ENCODE peak calls at places on chromosomes 12 and 14, in six cellular contexts. J, N, P, F, Q and Z are unnamed samples.

GRCh38 chr14:83826838-83827237 is 1703.1 kb upstream of the FLRT2 start:
- DNase-seq in J (no peak), N (no peak), P (no peak), F (no peak), Q (no peak), Z (no peak)

GRCh38 chr12:59317598-59317997 is 278.2 kb upstream of the SLC16A7 start:
- DNase-seq in J (no peak), N (no peak), P (no peak), F (no peak), Q (no peak), Z (no peak)

GRCh38 chr14:23376477-23377200 is at the start of gene CMTM5:
- DNase-seq in J (peak), N (no peak), P (no peak), F (no peak), Q (no peak), Z (no peak)

GRCh38 chr12:58530421-58531067 is 389.8 kb downstream of the LRIG3 start:
- DNase-seq in J (no peak), N (peak), P (no peak), F (no peak), Q (peak), Z (no peak)

GRCh38 chr12:112368856-112369255 is 13.4 kb downstream of the HECTD4 start:
- DNase-seq in J (no peak), N (no peak), P (no peak), F (no peak), Q (no peak), Z (no peak)

GRCh38 chr14:67010602-67011001 is 178.6 kb upstream of the GARIN2 start:
- DNase-seq in J (no peak), N (no peak), P (no peak), F (no peak), Q (no peak), Z (no peak)

GRCh38 chr12:53378222-53378621 is 1.8 kb upstream of the SP1 start:
- DNase-seq in J (no peak), N (no peak), P (no peak), F (no peak), Q (no peak), Z (no peak)

GRCh38 chr12:112870267-112870980 is 36.3 kb upstream of the OAS1 start:
- DNase-seq in J (no peak), N (no peak), P (no peak), F (no peak), Q (no peak), Z (no peak)

GRCh38 chr12:7131502-7131866 is 1.3 kb downstream of the CLSTN3 start:
- DNase-seq in J (no peak), N (no peak), P (no peak), F (no peak), Q (no peak), Z (peak)

GRCh38 chr12:53308276-53308675 is 8.8 kb downstream of the MYG1 start:
- DNase-seq in J (no peak), N (no peak), P (no peak), F (no peak), Q (no peak), Z (no peak)

GRCh38 chr12:102478416-102479098 is 1.8 kb downstream of the IGF1 start:
- DNase-seq in J (no peak), N (no peak), P (no peak), F (no peak), Q (peak), Z (peak)

GRCh38 chr12:5247144-5247543 is 184.8 kb upstream of the NTF3 start:
- DNase-seq in J (no peak), N (no peak), P (no peak), F (no peak), Q (no peak), Z (no peak)

GRCh38 chr12:109594566-109595317 is 21.1 kb downstream of the MVK start:
- DNase-seq in J (no peak), N (no peak), P (no peak), F (no peak), Q (no peak), Z (no peak)

GRCh38 chr12:79371226-79371625 is 319.5 kb downstream of the PAWR start:
- DNase-seq in J (no peak), N (no peak), P (no peak), F (no peak), Q (no peak), Z (no peak)

GRCh38 chr14:75453817-75454434 is 26.1 kb downstream of the JDP2 start:
- DNase-seq in J (no peak), N (no peak), P (no peak), F (no peak), Q (no peak), Z (peak)

GRCh38 chr14:77158175-77158908 is 16.8 kb upstream of the ZDHHC22 start:
- DNase-seq in J (peak), N (peak), P (peak), F (peak), Q (peak), Z (no peak)

GRCh38 chr12:16610006-16610520 is 4.1 kb upstream of the LMO3 start:
- DNase-seq in J (no peak), N (no peak), P (no peak), F (no peak), Q (no peak), Z (no peak)

GRCh38 chr12:121423682-121424631 is 24.0 kb downstream of the RNF34 start:
- DNase-seq in J (no peak), N (no peak), P (peak), F (no peak), Q (no peak), Z (no peak)